ENCODE peak calls at places on chromosomes 16 and 17, in five cellular contexts. T, P, W, D and O are unnamed samples.

GRCh38 chr17:4444782-4445473 is 11.2 kb downstream of the SPNS3 start:
- DNase-seq in T (no peak), P (no peak), W (peak), D (peak), O (peak)

GRCh38 chr17:58595194-58595792 is 80.9 kb upstream of the MTMR4 start:
- DNase-seq in T (no peak), P (no peak), W (no peak), D (no peak), O (no peak)

GRCh38 chr16:20380782-20381181 is 23.8 kb downstream of the PDILT start:
- DNase-seq in T (no peak), P (no peak), W (no peak), D (no peak), O (no peak)

GRCh38 chr16:67872631-67873434 is at the start of gene EDC4:
- DNase-seq in T (peak), P (no peak), W (peak), D (peak), O (peak)

GRCh38 chr16:86578056-86578455 is 293 bp upstream of the FOXL1 start:
- DNase-seq in T (no peak), P (no peak), W (no peak), D (no peak), O (no peak)

GRCh38 chr17:4786111-4786491 is at the start of gene VMO1:
- DNase-seq in T (no peak), P (no peak), W (no peak), D (no peak), O (no peak)

GRCh38 chr16:720507-720989 is 398 bp upstream of the ANTKMT start:
- DNase-seq in T (no peak), P (no peak), W (no peak), D (no peak), O (no peak)

GRCh38 chr16:79679334-79679733 is 78.8 kb upstream of the MAF start:
- DNase-seq in T (no peak), P (no peak), W (no peak), D (no peak), O (no peak)

GRCh38 chr17:10843806-10844205 is 5.9 kb upstream of the PIRT start:
- DNase-seq in T (no peak), P (no peak), W (no peak), D (peak), O (peak)

GRCh38 chr17:42842286-42842685 is 2.1 kb upstream of the AOC2 start:
- DNase-seq in T (no peak), P (no peak), W (no peak), D (no peak), O (no peak)

GRCh38 chr17:82802141-82802540 is 37.7 kb downstream of the ZNF750 start:
- DNase-seq in T (no peak), P (no peak), W (no peak), D (no peak), O (no peak)

GRCh38 chr17:37494401-37494831 is 4.7 kb downstream of the DUSP14 start:
- DNase-seq in T (peak), P (no peak), W (no peak), D (no peak), O (no peak)

GRCh38 chr17:21399476-21400203 is 23.5 kb downstream of the KCNJ12 start:
- DNase-seq in T (no peak), P (no peak), W (no peak), D (no peak), O (no peak)

GRCh38 chr17:82960419-82961271 is 118.8 kb upstream of the METRNL start:
- DNase-seq in T (no peak), P (no peak), W (no peak), D (no peak), O (peak)

GRCh38 chr17:46764709-46765401 is 53.6 kb downstream of the WNT3 start:
- DNase-seq in T (no peak), P (no peak), W (peak), D (no peak), O (peak)

GRCh38 chr17:41928693-41929251 is 1.6 kb upstream of the ODAD4 start:
- DNase-seq in T (no peak), P (no peak), W (no peak), D (no peak), O (no peak)

GRCh38 chr16:15966420-15967222 is 17.2 kb downstream of the ABCC1 start:
- DNase-seq in T (no peak), P (no peak), W (no peak), D (no peak), O (no peak)

GRCh38 chr16:51409001-51409675 is 258.1 kb upstream of the SALL1 start:
- DNase-seq in T (no peak), P (no peak), W (no peak), D (no peak), O (no peak)

GRCh38 chr16:24372824-24373223 is 116.7 kb downstream of the CACNG3 start:
- DNase-seq in T (no peak), P (no peak), W (no peak), D (no peak), O (no peak)

GRCh38 chr16:56115817-56116576 is 75.3 kb upstream of the GNAO1 start:
- DNase-seq in T (no peak), P (no peak), W (no peak), D (no peak), O (no peak)

DNA sequence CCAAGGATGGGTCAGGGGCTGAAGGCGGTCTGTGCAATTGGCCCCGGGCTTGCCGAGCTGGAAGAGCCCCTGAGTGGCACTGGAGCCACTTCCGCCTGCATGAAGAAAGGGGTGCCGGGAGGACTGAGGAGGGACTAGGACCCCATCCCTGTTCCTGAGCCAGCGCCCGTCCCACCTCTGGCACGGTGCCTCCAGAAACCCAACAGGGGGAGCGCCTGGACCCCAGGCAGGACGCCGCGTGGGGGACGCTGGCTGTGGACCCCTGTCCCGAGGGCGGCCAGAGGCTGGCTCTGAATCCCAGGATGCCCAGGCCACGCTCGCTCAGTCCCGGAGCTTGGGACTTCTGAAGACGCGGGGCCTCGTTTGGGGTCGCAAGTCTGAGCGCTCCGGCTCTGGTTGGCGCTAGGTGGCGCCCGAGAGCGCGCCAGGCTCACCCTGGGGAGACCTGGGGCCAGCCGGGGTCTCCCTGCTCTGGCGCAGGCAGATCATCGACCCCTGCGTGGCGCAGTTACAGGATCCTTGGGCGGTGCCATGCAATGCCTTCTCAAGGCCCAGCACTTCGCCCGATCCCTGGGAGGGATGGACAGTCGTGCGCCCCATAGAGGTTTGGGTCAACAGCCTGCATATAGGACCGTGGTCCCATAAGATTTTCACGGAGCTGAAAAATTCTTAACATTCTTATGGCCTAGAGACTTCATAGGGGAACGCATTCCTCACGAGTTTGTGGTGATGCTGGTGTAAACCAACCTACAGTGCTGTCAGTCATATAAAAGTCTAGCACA is 58.5 kb upstream of the CREBBP start:
- DNase-seq in T (peak), P (no peak), W (peak), D (no peak), O (peak)
- H3K4me3 ChIP-seq in T (peak), P (peak), W (peak), D (peak), O (peak)

GRCh38 chr17:81301195-81302144 is 6.4 kb upstream of the SLC38A10 start:
- DNase-seq in T (no peak), P (no peak), W (no peak), D (no peak), O (no peak)
- TF ChIP-seq POLR2AphosphoS5 in T (no peak), P (no peak), W (no peak), D (no peak), O (no peak)

GRCh38 chr17:48071654-48072053 is 23.5 kb downstream of the NFE2L1 start:
- DNase-seq in T (no peak), P (no peak), W (no peak), D (no peak), O (no peak)

GRCh38 chr17:48074322-48075054 is 26.3 kb downstream of the NFE2L1 start:
- DNase-seq in T (peak), P (no peak), W (peak), D (peak), O (peak)

GRCh38 chr17:48081858-48082257 is 19.4 kb downstream of the CBX1 start:
- DNase-seq in T (no peak), P (no peak), W (no peak), D (no peak), O (no peak)

DNA sequence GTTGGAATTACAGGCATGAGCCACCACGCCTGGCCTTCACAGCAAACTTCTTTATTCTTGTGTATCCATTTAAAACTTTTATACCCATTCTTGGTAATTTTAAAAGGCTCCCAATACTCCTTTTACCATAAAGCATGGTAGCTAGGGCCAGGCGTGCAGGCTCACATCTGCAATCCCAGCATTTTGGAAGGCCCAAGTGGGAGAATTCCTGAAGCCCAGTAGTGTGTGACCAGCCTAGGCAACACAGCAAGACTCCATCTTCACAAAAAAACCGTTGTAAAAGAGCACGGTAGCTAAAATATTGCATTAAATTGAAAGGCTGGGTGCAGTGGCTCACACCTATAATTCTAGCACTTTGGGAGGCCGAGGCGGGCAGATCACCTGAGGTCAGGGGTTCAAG is 23.7 kb downstream of the CBX1 start:
- DNase-seq in T (no peak), P (no peak), W (no peak), D (no peak), O (no peak)
- H3K4me3 ChIP-seq in T (no peak), P (no peak), W (no peak), D (no peak), O (no peak)

GRCh38 chr16:30557397-30557949 is 701 bp downstream of the ZNF764 start:
- DNase-seq in T (no peak), P (no peak), W (no peak), D (no peak), O (no peak)

GRCh38 chr16:30559690-30560089 is 1.5 kb upstream of the ZNF764 start:
- DNase-seq in T (no peak), P (no peak), W (no peak), D (no peak), O (no peak)

GRCh38 chr16:30558789-30559377 is 709 bp upstream of the ZNF764 start:
- DNase-seq in T (no peak), P (no peak), W (no peak), D (no peak), O (no peak)

GRCh38 chr16:30555848-30556473 is 2.2 kb downstream of the ZNF764 start:
- DNase-seq in T (no peak), P (no peak), W (no peak), D (no peak), O (no peak)

GRCh38 chr16:30557950-30558788 is at the start of gene ZNF764:
- DNase-seq in T (peak), P (peak), W (peak), D (peak), O (peak)
- TF ChIP-seq POLR2AphosphoS5 in T (peak), P (peak), W (peak), D (peak), O (peak)